ENCODE peak calls at places on chromosomes 7 and 10, in eight cellular contexts. W is HepG2; Q is heart left ventricle; S is CD8-positive, alpha-beta memory T cell; F is mucosa of descending colon; T is PC-3; C is PC-9; Z is neural progenitor cell. A is an unnamed sample.

GRCh38 chr10:33812586-33812985 is 478.1 kb upstream of the NRP1 start:
- DNase-seq in W (no peak), Q (no peak), S (no peak), F (no peak), T (no peak), C (no peak), Z (no peak), A (no peak)

GRCh38 chr7:47394216-47394615 is 187.7 kb downstream of the TNS3 start:
- DNase-seq in W (no peak), Q (no peak), S (no peak), F (no peak), T (no peak), C (no peak), Z (no peak), A (no peak)

GRCh38 chr10:44332465-44332864 is 52.4 kb downstream of the CXCL12 start:
- DNase-seq in W (no peak), Q (no peak), S (no peak), F (no peak), T (no peak), C (peak; percentile 19), Z (no peak), A (peak; percentile 40)

GRCh38 chr7:68488366-68489060 is 1109.8 kb upstream of the AUTS2 start:
- DNase-seq in W (no peak), Q (no peak), S (no peak), F (no peak), T (no peak), C (no peak), Z (no peak), A (no peak)

GRCh38 chr10:95505641-95506040 is 55.5 kb downstream of the SORBS1 start:
- DNase-seq in W (no peak), Q (no peak), S (no peak), F (no peak), T (no peak), C (no peak), Z (no peak), A (no peak)

GRCh38 chr7:82678259-82678658 is 234.7 kb upstream of the CACNA2D1 start:
- DNase-seq in W (no peak), Q (no peak), S (no peak), F (no peak), T (no peak), C (no peak), Z (no peak), A (no peak)

GRCh38 chr7:111682576-111683372 is 120.5 kb upstream of the IMMP2L start:
- DNase-seq in W (no peak), Q (no peak), S (no peak), F (no peak), T (no peak), C (no peak), Z (no peak), A (no peak)

GRCh38 chr10:55183993-55184392 is 383.0 kb upstream of the PCDH15 start:
- DNase-seq in W (no peak), Q (no peak), S (no peak), F (no peak), T (peak; percentile 38), C (no peak), Z (no peak), A (no peak)

GRCh38 chr10:20898851-20899250 is 1.7 kb upstream of the NEBL start:
- DNase-seq in W (no peak), Q (no peak), S (no peak), F (no peak), T (no peak), C (no peak), Z (no peak), A (no peak)

GRCh38 chr10:7945469-7946187 is 108.9 kb upstream of the GATA3 start:
- DNase-seq in W (peak; percentile 41), Q (no peak), S (no peak), F (no peak), T (peak; percentile 37), C (no peak), Z (no peak), A (no peak)

GRCh38 chr10:43375401-43376020 is 4.1 kb downstream of the FXYD4 start:
- DNase-seq in W (no peak), Q (no peak), S (no peak), F (no peak), T (no peak), C (peak; percentile 63), Z (no peak), A (no peak)

GRCh38 chr7:99121496-99122021 is 22.3 kb downstream of the SMURF1 start:
- DNase-seq in W (no peak), Q (no peak), S (no peak), F (no peak), T (no peak), C (no peak), Z (no peak), A (no peak)

GRCh38 chr10:13528875-13529713 is at the start of gene BEND7:
- DNase-seq in W (no peak), Q (peak; percentile 56), S (no peak), F (peak; percentile 50), T (peak; percentile 16), C (no peak), Z (peak; percentile 73), A (no peak)

GRCh38 chr10:44824607-44825006 is 86.5 kb upstream of the TMEM72 start:
- DNase-seq in W (no peak), Q (no peak), S (no peak), F (no peak), T (peak; percentile 9), C (no peak), Z (no peak), A (no peak)

GRCh38 chr7:48307041-48307714 is 135.9 kb downstream of the ABCA13 start:
- DNase-seq in W (no peak), Q (no peak), S (no peak), F (no peak), T (peak; percentile 58), C (no peak), Z (no peak), A (no peak)

GRCh38 chr10:62048919-62049636 is 147.6 kb downstream of the ARID5B start:
- DNase-seq in W (peak; percentile 94), Q (peak; percentile 94), S (peak; percentile 29), F (peak; percentile 84), T (peak; percentile 100), C (peak; percentile 92), Z (peak; percentile 78), A (peak; percentile 96)

GRCh38 chr10:62815373-62816111 is 624 bp downstream of the EGR2 start:
- DNase-seq in W (no peak), Q (no peak), S (no peak), F (peak; percentile 69), T (no peak), C (no peak), Z (peak; percentile 50), A (no peak)

GRCh38 chr7:151550601-151551286 is 31.0 kb upstream of the RHEB start:
- DNase-seq in W (peak; percentile 23), Q (no peak), S (no peak), F (no peak), T (peak; percentile 59), C (no peak), Z (no peak), A (no peak)

GRCh38 chr10:132096223-132096622 is 30.5 kb downstream of the JAKMIP3 start:
- DNase-seq in W (peak; percentile 60), Q (peak; percentile 49), S (no peak), F (no peak), T (peak; percentile 81), C (peak; percentile 90), Z (no peak), A (peak; percentile 57)

GRCh38 chr7:147249956-147250355 is 1133.4 kb downstream of the CNTNAP2 start:
- DNase-seq in W (no peak), Q (no peak), S (no peak), F (no peak), T (no peak), C (no peak), Z (no peak), A (no peak)

GRCh38 chr10:103507235-103508191 is 14.0 kb downstream of the NEURL1 start:
- DNase-seq in W (no peak), Q (no peak), S (no peak), F (peak; percentile 75), T (no peak), C (no peak), Z (no peak), A (no peak)

DNA sequence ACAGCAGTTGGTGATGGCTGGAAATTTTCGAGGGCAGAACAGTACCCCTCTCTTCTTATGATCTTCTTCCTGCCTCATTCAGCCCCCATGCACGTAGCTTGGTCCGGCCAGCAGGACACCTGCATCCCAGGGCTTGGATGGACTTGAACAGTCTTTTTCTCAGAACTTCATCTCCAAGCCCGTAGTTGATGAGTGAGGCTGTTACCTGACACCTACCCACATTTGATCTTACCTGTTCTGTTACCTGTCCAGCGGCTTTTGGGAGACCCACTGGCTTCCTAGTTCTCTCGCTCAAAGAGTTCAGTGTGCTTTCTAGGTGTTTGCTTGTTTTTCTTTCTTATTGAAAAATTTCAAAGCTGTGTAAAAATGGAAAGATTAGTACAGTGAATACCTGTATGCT is 212.2 kb downstream of the CUX1 start:
- DNase-seq in W (no peak), Q (no peak), S (no peak), F (no peak), T (no peak), C (no peak), Z (no peak), A (no peak)
- H3K4me1 ChIP-seq in W (peaks cover 13% of the 10 kb centered on the region), Q (peaks cover 6% of the 10 kb centered on the region), S (no peaks in the 10 kb centered on the region), F (peaks cover 4% of the 10 kb centered on the region), T (no peaks in the 10 kb centered on the region), C (peaks cover 3% of the 10 kb centered on the region), Z (no peaks in the 10 kb centered on the region), A (peaks cover under 1% of the 10 kb centered on the region)

GRCh38 chr10:79185796-79186374 is 117.1 kb downstream of the ZMIZ1 start:
- DNase-seq in W (peak; percentile 49), Q (no peak), S (no peak), F (no peak), T (no peak), C (no peak), Z (no peak), A (no peak)
- H3K4me1 ChIP-seq in W (peaks cover 95% of the 10 kb centered on the region), Q (peaks cover 90% of the 10 kb centered on the region), S (no peaks in the 10 kb centered on the region), F (peaks cover 63% of the 10 kb centered on the region), T (peaks cover 42% of the 10 kb centered on the region), C (peaks cover 52% of the 10 kb centered on the region), Z (peaks cover 38% of the 10 kb centered on the region), A (no peaks in the 10 kb centered on the region)

DNA sequence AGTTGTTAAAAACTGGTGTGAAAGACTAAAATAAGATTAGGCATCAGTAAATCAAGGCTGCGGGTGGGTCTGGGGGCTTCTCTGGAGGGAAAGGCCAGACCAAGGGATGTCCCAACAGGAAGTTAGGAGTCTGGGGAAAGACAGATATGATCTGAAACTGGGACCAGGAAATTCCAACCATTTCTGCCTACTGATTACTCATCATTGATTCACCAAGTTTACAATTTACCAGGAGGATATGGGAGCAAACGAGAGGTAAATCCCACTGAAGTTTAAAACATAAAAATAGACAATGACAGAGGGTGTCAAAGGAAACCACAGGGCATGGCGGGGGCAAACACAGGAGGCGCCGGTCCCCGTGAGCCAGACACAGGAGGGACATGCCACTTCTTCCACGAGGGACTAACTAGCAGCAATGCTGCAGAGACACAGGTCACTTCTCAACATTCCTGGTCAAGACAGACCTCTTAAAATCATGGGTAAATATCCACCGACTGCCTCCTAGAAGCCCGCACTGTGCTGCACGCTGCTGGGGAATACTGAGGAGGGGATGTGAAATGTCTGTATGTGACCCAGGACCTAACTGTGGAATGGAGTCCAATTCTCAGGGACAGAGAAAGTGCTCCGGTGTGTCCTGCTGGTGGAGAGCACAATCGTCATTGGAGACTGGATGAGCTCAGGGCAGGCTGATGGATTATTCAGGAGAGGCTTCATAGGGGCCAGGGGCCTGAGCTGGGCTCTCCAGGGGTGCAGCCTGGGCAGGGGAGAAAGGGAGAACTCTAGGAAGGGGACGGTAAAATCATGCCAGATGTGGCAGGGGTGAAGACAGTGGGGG is 153.4 kb upstream of the KLF14 start:
- DNase-seq in W (peak; percentile 56), Q (no peak), S (no peak), F (no peak), T (peak; percentile 91), C (peak; percentile 90), Z (no peak), A (no peak)
- H3K4me1 ChIP-seq in W (peaks cover 70% of the 10 kb centered on the region), Q (peaks cover 48% of the 10 kb centered on the region), S (no peaks in the 10 kb centered on the region), F (peaks cover 47% of the 10 kb centered on the region), T (peaks cover 68% of the 10 kb centered on the region), C (peaks cover 85% of the 10 kb centered on the region), Z (peaks cover 14% of the 10 kb centered on the region), A (no peaks in the 10 kb centered on the region)

GRCh38 chr10:74051729-74052342 is 53.9 kb downstream of the VCL start:
- DNase-seq in W (no peak), Q (peak; percentile 38), S (no peak), F (no peak), T (no peak), C (peak; percentile 36), Z (peak; percentile 28), A (no peak)
- H3K4me1 ChIP-seq in W (peaks cover 21% of the 10 kb centered on the region), Q (peaks cover 67% of the 10 kb centered on the region), S (no peaks in the 10 kb centered on the region), F (peaks cover 2% of the 10 kb centered on the region), T (peaks cover 53% of the 10 kb centered on the region), C (peaks cover 88% of the 10 kb centered on the region), Z (no peaks in the 10 kb centered on the region), A (peaks cover 93% of the 10 kb centered on the region)